ENCODE peak calls at places on chromosomes 4 and X, in six cellular contexts. X, R, W, I, N and U are unnamed samples.

GRCh38 chr4:164442167-164442566 is 311.8 kb upstream of the SMIM31 start:
- DNase-seq in N (no peak), W (no peak), X (no peak), I (no peak), R (no peak), U (peak; percentile 38)

GRCh38 chrX:57583477-57583876 is 8.3 kb upstream of the ZXDB start:
- DNase-seq in X (no peak), I (no peak), R (no peak), N (no peak), W (no peak), U (peak; percentile 28)

GRCh38 chrX:37825225-37825842 is 22.0 kb downstream of the DYNLT3 start:
- DNase-seq in N (peak; percentile 56), I (no peak), W (peak; percentile 6), X (peak; percentile 14), R (peak; percentile 12), U (peak; percentile 26)

GRCh38 chr4:176065365-176066249 is at the start of gene WDR17:
- DNase-seq in X (peak; percentile 93), N (peak; percentile 2), W (peak; percentile 94), I (peak; percentile 82), R (peak; percentile 66), U (peak; percentile 33)

GRCh38 chr4:139176299-139177048 is 544 bp downstream of the ELF2 start:
- DNase-seq in R (peak; percentile 32), X (peak; percentile 81), I (peak; percentile 87), W (peak; percentile 82), N (peak; percentile 80), U (peak; percentile 71)

GRCh38 chr4:128768373-128768996 is 41.0 kb upstream of the JADE1 start:
- DNase-seq in I (no peak), W (no peak), R (no peak), N (no peak), X (no peak), U (no peak)

GRCh38 chr4:7658297-7659204 is 223.8 kb upstream of the PSAPL1 start:
- DNase-seq in N (no peak), R (no peak), X (no peak), W (no peak), I (no peak), U (no peak)

GRCh38 chr4:78155616-78156105 is 98.5 kb downstream of the FRAS1 start:
- DNase-seq in R (no peak), X (no peak), I (no peak), W (no peak), N (no peak), U (no peak)

GRCh38 chrX:70254063-70254400 is 6.0 kb downstream of the P2RY4 start:
- DNase-seq in R (no peak), W (no peak), N (no peak), I (no peak), X (no peak), U (no peak)

GRCh38 chr4:123361195-123361861 is 35.3 kb upstream of the SPRY1 start:
- DNase-seq in R (no peak), I (no peak), N (peak; percentile 93), W (no peak), X (no peak), U (peak; percentile 31)

GRCh38 chrX:139559383-139560042 is 29.0 kb downstream of the F9 start:
- DNase-seq in W (peak; percentile 45), I (no peak), X (no peak), R (no peak), N (peak; percentile 69), U (peak; percentile 48)